ENCODE peak calls at places on chromosomes 6 and 20, in four cellular contexts. P, I, O and K are unnamed samples.

GRCh38 chr6:106339334-106340029 is 13.9 kb upstream of the ATG5 start:
- DNase-seq in P (peak; percentile 21), I (peak; percentile 84), O (no peak), K (peak; percentile 49)

GRCh38 chr6:150345786-150346185 is 23.0 kb upstream of the IYD start:
- DNase-seq in P (no peak), I (peak; percentile 33), O (no peak), K (no peak)

GRCh38 chr20:61120595-61121515 is 131.2 kb upstream of the CDH4 start:
- DNase-seq in P (peak; percentile 7), I (peak; percentile 74), O (no peak), K (no peak)

GRCh38 chr6:84150680-84151079 is 76.8 kb downstream of the CEP162 start:
- DNase-seq in P (no peak), I (peak; percentile 78), O (no peak), K (no peak)

GRCh38 chr6:118893095-118893881 is 664 bp upstream of the ASF1A start:
- DNase-seq in P (peak; percentile 46), I (peak; percentile 70), O (no peak), K (no peak)

GRCh38 chr20:59013959-59014608 is 5.1 kb upstream of the TUBB1 start:
- DNase-seq in P (no peak), I (peak; percentile 70), O (no peak), K (no peak)

GRCh38 chr6:141258516-141258915 is 874.2 kb upstream of the GJE1 start:
- DNase-seq in P (no peak), I (no peak), O (no peak), K (no peak)

GRCh38 chr6:136095961-136096360 is 154.2 kb downstream of the MTFR2 start:
- DNase-seq in P (no peak), I (no peak), O (no peak), K (no peak)

GRCh38 chr20:23361651-23362391 is at the start of gene GZF1:
- DNase-seq in P (peak; percentile 99), I (peak; percentile 98), O (peak; percentile 96), K (peak; percentile 100)

GRCh38 chr20:3045042-3045815 is 623 bp upstream of the MRPS26 start:
- DNase-seq in P (peak; percentile 75), I (no peak), O (no peak), K (no peak)

GRCh38 chr6:27814665-27815424 is 97.4 kb downstream of the OR2B2 start:
- DNase-seq in P (no peak), I (peak; percentile 97), O (no peak), K (peak; percentile 53)

GRCh38 chr20:3165473-3166337 is 6.0 kb upstream of the FASTKD5 start:
- DNase-seq in P (no peak), I (no peak), O (no peak), K (no peak)